ENCODE peak calls at places on chromosomes 6 and 20, in five cellular contexts. J is B cell, H is left lung, M is pancreas, G is lower lobe of right lung. V is an unnamed sample.

GRCh38 chr20:37574199-37574890 is 46.7 kb upstream of the BLCAP start:
- DNase-seq in J (no peak), H (no peak), M (no peak), G (no peak), V (no peak)

GRCh38 chr20:1832634-1833033 is 62.6 kb upstream of the SIRPA start:
- DNase-seq in J (no peak), H (no peak), M (no peak), G (no peak), V (no peak)

GRCh38 chr6:108581932-108582500 is 21.3 kb downstream of the FOXO3 start:
- DNase-seq in J (no peak), H (no peak), M (no peak), G (no peak), V (no peak)

GRCh38 chr20:47870475-47870874 is 85.2 kb upstream of the SULF2 start:
- DNase-seq in J (no peak), H (no peak), M (no peak), G (no peak), V (no peak)

GRCh38 chr6:84581494-84582259 is 182.7 kb downstream of the TBX18 start:
- DNase-seq in J (no peak), H (no peak), M (no peak), G (no peak), V (no peak)

GRCh38 chr6:89011436-89011835 is 48.0 kb upstream of the RNGTT start:
- DNase-seq in J (no peak), H (no peak), M (no peak), G (no peak), V (no peak)

GRCh38 chr6:41640436-41640835 is 2.2 kb downstream of the MDFI start:
- DNase-seq in J (no peak), H (no peak), M (no peak), G (peak; percentile 30), V (no peak)

GRCh38 chr6:37056439-37057127 is 51.1 kb downstream of the FGD2 start:
- DNase-seq in J (no peak), H (no peak), M (no peak), G (no peak), V (peak; percentile 97)

GRCh38 chr6:29762781-29763214 is 39.6 kb downstream of the HLA-F start:
- DNase-seq in J (no peak), H (no peak), M (no peak), G (no peak), V (no peak)

GRCh38 chr6:3569817-3570216 is 113.0 kb upstream of the SLC22A23 start:
- DNase-seq in J (no peak), H (no peak), M (no peak), G (no peak), V (no peak)

GRCh38 chr6:164741938-164742451 is 567.4 kb downstream of the C6orf118 start:
- DNase-seq in J (no peak), H (no peak), M (no peak), G (no peak), V (no peak)

GRCh38 chr20:63177134-63177784 is 38.7 kb downstream of the YTHDF1 start:
- DNase-seq in J (peak; percentile 45), H (no peak), M (no peak), G (no peak), V (no peak)

GRCh38 chr20:57399587-57400261 is 8.5 kb downstream of the RBM38 start:
- DNase-seq in J (peak; percentile 74), H (no peak), M (no peak), G (peak; percentile 45), V (no peak)

GRCh38 chr6:7721654-7722053 is 4.2 kb upstream of the BMP6 start:
- DNase-seq in J (peak; percentile 28), H (no peak), M (no peak), G (no peak), V (no peak)

GRCh38 chr6:106886444-106886843 is 88.1 kb downstream of the CD24 start:
- DNase-seq in J (no peak), H (no peak), M (no peak), G (no peak), V (no peak)

GRCh38 chr20:38843346-38843745 is 37.8 kb downstream of the PPP1R16B start:
- DNase-seq in J (no peak), H (no peak), M (no peak), G (no peak), V (no peak)

GRCh38 chr20:10185741-10186558 is 32.7 kb upstream of the SNAP25 start:
- DNase-seq in J (no peak), H (no peak), M (peak; percentile 46), G (no peak), V (no peak)

GRCh38 chr6:110864816-110865215 is 9.8 kb upstream of the AMD1 start:
- DNase-seq in J (no peak), H (no peak), M (no peak), G (no peak), V (no peak)

GRCh38 chr6:84508981-84509380 is 255.4 kb downstream of the TBX18 start:
- DNase-seq in J (no peak), H (no peak), M (no peak), G (no peak), V (no peak)

GRCh38 chr6:66496659-66497058 is 789.6 kb upstream of the EYS start:
- DNase-seq in J (no peak), H (no peak), M (no peak), G (no peak), V (no peak)

GRCh38 chr6:169920359-169921020 is 169.1 kb downstream of the ERMARD start:
- DNase-seq in J (no peak), H (no peak), M (no peak), G (no peak), V (no peak)

GRCh38 chr6:26571592-26572296 is 25.0 kb upstream of the ABT1 start:
- DNase-seq in J (peak; percentile 68), H (peak; percentile 49), M (peak; percentile 37), G (no peak), V (peak; percentile 90)

GRCh38 chr20:46065691-46066090 is 24.1 kb downstream of the NCOA5 start:
- DNase-seq in J (no peak), H (no peak), M (no peak), G (no peak), V (no peak)

GRCh38 chr20:38372830-38373229 is 26.5 kb downstream of the LBP start:
- DNase-seq in J (no peak), H (no peak), M (no peak), G (no peak), V (no peak)

GRCh38 chr6:159463440-159463839 is 229.6 kb downstream of the SOD2 start:
- DNase-seq in J (no peak), H (no peak), M (no peak), G (no peak), V (no peak)

GRCh38 chr6:35199866-35200265 is 13.9 kb upstream of the SCUBE3 start:
- DNase-seq in J (no peak), H (no peak), M (no peak), G (no peak), V (no peak)

GRCh38 chr6:41824571-41825569 is 37.4 kb downstream of the TOMM6 start:
- DNase-seq in J (no peak), H (no peak), M (no peak), G (no peak), V (peak; percentile 88)

GRCh38 chr6:56954389-56955170 is at the start of gene BEND6:
- DNase-seq in J (peak; percentile 31), H (peak; percentile 47), M (peak; percentile 7), G (peak; percentile 49), V (peak; percentile 74)

GRCh38 chr20:17912916-17913315 is 55.7 kb downstream of the SNX5 start:
- DNase-seq in J (no peak), H (no peak), M (no peak), G (no peak), V (no peak)

GRCh38 chr20:63138855-63139341 is 77.0 kb downstream of the YTHDF1 start:
- DNase-seq in J (no peak), H (no peak), M (no peak), G (no peak), V (no peak)

GRCh38 chr6:101396552-101397173 is 3.2 kb downstream of the GRIK2 start:
- DNase-seq in J (peak; percentile 13), H (peak; percentile 42), M (peak; percentile 30), G (no peak), V (peak; percentile 62)

GRCh38 chr6:13303668-13304017 is 24.7 kb downstream of the TBC1D7 start:
- DNase-seq in J (peak; percentile 59), H (peak; percentile 89), M (no peak), G (peak; percentile 84), V (no peak)
- TF ChIP-seq CTCF in J (no peak), H (no peak), M (no peak), G (no peak), V (no peak)

GRCh38 chr6:50030777-50031562 is 9.2 kb upstream of the DEFB110 start:
- DNase-seq in J (no peak), H (no peak), M (no peak), G (no peak), V (no peak)
- TF ChIP-seq CTCF in J (no peak), H (no peak), M (no peak), G (no peak), V (peak; percentile 58)

DNA sequence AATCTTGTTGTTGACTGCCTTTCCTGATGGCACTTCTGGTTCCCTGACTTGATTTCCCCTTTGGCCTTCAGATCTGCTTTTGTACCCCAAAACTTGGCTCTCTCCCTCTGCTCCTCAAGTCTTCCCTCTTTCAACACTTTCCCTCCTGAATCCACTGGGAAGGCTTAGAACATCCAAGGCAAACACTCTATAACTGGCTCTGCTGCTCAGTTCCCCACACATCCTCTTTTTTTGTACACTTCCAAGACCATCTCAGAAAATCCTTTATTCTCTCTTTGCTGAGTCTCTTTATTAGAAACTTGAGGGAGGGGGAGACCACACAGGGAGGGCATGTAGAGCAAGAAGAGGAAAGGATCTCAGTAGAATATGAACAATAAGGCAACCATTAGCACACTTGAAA is 354.1 kb downstream of the KIF16B start:
- DNase-seq in J (no peak), H (no peak), M (no peak), G (no peak), V (no peak)
- TF ChIP-seq CTCF in J (no peak), H (no peak), M (no peak), G (no peak), V (no peak)

GRCh38 chr6:62286470-62286843 is 432 bp upstream of the KHDRBS2 start:
- DNase-seq in J (peak; percentile 26), H (no peak), M (peak; percentile 3), G (no peak), V (no peak)

GRCh38 chr6:62285612-62286469 is at the start of gene KHDRBS2:
- DNase-seq in J (peak; percentile 91), H (peak; percentile 91), M (peak; percentile 75), G (peak; percentile 91), V (no peak)

GRCh38 chr6:62284725-62285124 is 1.3 kb downstream of the KHDRBS2 start:
- DNase-seq in J (no peak), H (no peak), M (no peak), G (no peak), V (no peak)

GRCh38 chr6:62283359-62283758 is 2.7 kb downstream of the KHDRBS2 start:
- DNase-seq in J (no peak), H (no peak), M (no peak), G (no peak), V (no peak)

GRCh38 chr6:62283828-62284411 is 2.1 kb downstream of the KHDRBS2 start:
- DNase-seq in J (peak; percentile 64), H (no peak), M (no peak), G (no peak), V (no peak)
- TF ChIP-seq CTCF in J (peak; percentile 94), H (peak; percentile 64), M (no peak), G (peak; percentile 64), V (peak; percentile 71)

GRCh38 chr6:167115054-167115453 is 7.8 kb upstream of the CCR6 start:
- DNase-seq in J (no peak), H (no peak), M (no peak), G (no peak), V (no peak)
- TF ChIP-seq CTCF in J (no peak), H (no peak), M (no peak), G (no peak), V (no peak)